ENCODE peak calls at places on chromosome 21, in six cellular contexts. One of them, this sample, is unnamed.
A peak's percentile ranks its signal among the peaks of the same experiment; 100 is the strongest.

GRCh38 chr21:33236799-33237198 is 7.1 kb downstream of the IFNAR2 start:
- DNase-seq in substantia nigra: no peak
- DNase-seq in activated CD8-positive, alpha-beta T cell treated with anti-CD3 and anti-CD28 coated beads for 36 hours: no peak
- DNase-seq in HEK293T: no peak
- DNase-seq in CMK: no peak
- DNase-seq in NCI-H1417: no peak
- DNase-seq in this sample: no peak

GRCh38 chr21:37787456-37787855 is 128.8 kb downstream of the KCNJ6 start:
- DNase-seq in substantia nigra: no peak
- DNase-seq in CMK: no peak
- DNase-seq in activated CD8-positive, alpha-beta T cell treated with anti-CD3 and anti-CD28 coated beads for 36 hours: no peak
- DNase-seq in NCI-H1417: no peak
- DNase-seq in HEK293T: no peak
- DNase-seq in this sample: peak; percentile 93

GRCh38 chr21:31184462-31184861 is 146.2 kb upstream of the KRTAP19-8 start:
- DNase-seq in HEK293T: no peak
- DNase-seq in activated CD8-positive, alpha-beta T cell treated with anti-CD3 and anti-CD28 coated beads for 36 hours: peak; percentile 91
- DNase-seq in NCI-H1417: no peak
- DNase-seq in CMK: no peak
- DNase-seq in substantia nigra: no peak
- DNase-seq in this sample: no peak

GRCh38 chr21:30434033-30434631 is 4.1 kb downstream of the KRTAP13-4 start:
- DNase-seq in CMK: peak; percentile 31
- DNase-seq in activated CD8-positive, alpha-beta T cell treated with anti-CD3 and anti-CD28 coated beads for 36 hours: peak; percentile 28
- DNase-seq in NCI-H1417: peak; percentile 40
- DNase-seq in substantia nigra: no peak
- DNase-seq in HEK293T: peak; percentile 62
- DNase-seq in this sample: no peak

GRCh38 chr21:27291006-27291405 is 324.1 kb upstream of the ADAMTS5 start:
- DNase-seq in CMK: no peak
- DNase-seq in substantia nigra: no peak
- DNase-seq in NCI-H1417: no peak
- DNase-seq in activated CD8-positive, alpha-beta T cell treated with anti-CD3 and anti-CD28 coated beads for 36 hours: no peak
- DNase-seq in HEK293T: no peak
- DNase-seq in this sample: no peak

GRCh38 chr21:45326169-45326833 is 38.6 kb upstream of the POFUT2 start:
- DNase-seq in substantia nigra: peak; percentile 18
- DNase-seq in activated CD8-positive, alpha-beta T cell treated with anti-CD3 and anti-CD28 coated beads for 36 hours: no peak
- DNase-seq in NCI-H1417: no peak
- DNase-seq in CMK: no peak
- DNase-seq in HEK293T: no peak
- DNase-seq in this sample: peak; percentile 42

GRCh38 chr21:37207441-37208009 is 59.6 kb downstream of the VPS26C start:
- DNase-seq in activated CD8-positive, alpha-beta T cell treated with anti-CD3 and anti-CD28 coated beads for 36 hours: peak; percentile 33
- DNase-seq in HEK293T: no peak
- DNase-seq in NCI-H1417: no peak
- DNase-seq in CMK: no peak
- DNase-seq in substantia nigra: peak; percentile 11
- DNase-seq in this sample: no peak

GRCh38 chr21:43696214-43696613 is 22.7 kb upstream of the PDXK start:
- DNase-seq in activated CD8-positive, alpha-beta T cell treated with anti-CD3 and anti-CD28 coated beads for 36 hours: no peak
- DNase-seq in CMK: no peak
- DNase-seq in substantia nigra: no peak
- DNase-seq in HEK293T: no peak
- DNase-seq in NCI-H1417: no peak
- DNase-seq in this sample: no peak

GRCh38 chr21:36310016-36310415 is 10.0 kb upstream of the MORC3 start:
- DNase-seq in NCI-H1417: no peak
- DNase-seq in substantia nigra: no peak
- DNase-seq in HEK293T: no peak
- DNase-seq in activated CD8-positive, alpha-beta T cell treated with anti-CD3 and anti-CD28 coated beads for 36 hours: peak; percentile 75
- DNase-seq in CMK: no peak
- DNase-seq in this sample: no peak

GRCh38 chr21:32795802-32796489 is 24.4 kb upstream of the PAXBP1 start:
- DNase-seq in HEK293T: no peak
- DNase-seq in CMK: no peak
- DNase-seq in activated CD8-positive, alpha-beta T cell treated with anti-CD3 and anti-CD28 coated beads for 36 hours: no peak
- DNase-seq in NCI-H1417: no peak
- DNase-seq in substantia nigra: no peak
- DNase-seq in this sample: no peak

This sample was measured in IMR-90.